ENCODE peak calls at places on chromosomes 16 and 17, in seven cellular contexts. M is fibroblast of pulmonary artery; D is retinal pigment epithelial cell; O is bronchial epithelial cell; G is progenitor cell of endocrine pancreas; X is activated CD8-positive, alpha-beta T cell treated with anti-CD3 and anti-CD28 coated beads for 36 hours; K is GM13976. T is an unnamed sample.

GRCh38 chr16:53094013-53094630 is 39.3 kb downstream of the CHD9 start:
- DNase-seq in M (no peak), D (no peak), O (peak), G (no peak), X (no peak), K (peak), T (peak)

GRCh38 chr17:38724337-38724988 is 5.7 kb upstream of the CISD3 start:
- DNase-seq in M (no peak), D (no peak), O (no peak), G (no peak), X (no peak), K (no peak), T (no peak)

GRCh38 chr16:82638095-82638798 is 11.5 kb downstream of the CDH13 start:
- DNase-seq in M (peak), D (no peak), O (peak), G (no peak), X (no peak), K (no peak), T (no peak)

GRCh38 chr16:84672276-84673202 is 24.2 kb downstream of the KLHL36 start:
- DNase-seq in M (peak), D (no peak), O (peak), G (peak), X (peak), K (peak), T (peak)

GRCh38 chr17:38352245-38353083 is 820 bp downstream of the SOCS7 start:
- DNase-seq in M (peak), D (no peak), O (no peak), G (no peak), X (peak), K (peak), T (no peak)

GRCh38 chr16:56262148-56262878 is 71.0 kb downstream of the GNAO1 start:
- DNase-seq in M (no peak), D (no peak), O (peak), G (no peak), X (peak), K (no peak), T (no peak)

GRCh38 chr17:14672830-14673229 is 371.9 kb downstream of the HS3ST3B1 start:
- DNase-seq in M (peak), D (peak), O (peak), G (no peak), X (no peak), K (no peak), T (no peak)

GRCh38 chr17:44033841-44034408 is 19.2 kb upstream of the TMEM101 start:
- DNase-seq in M (no peak), D (no peak), O (no peak), G (no peak), X (no peak), K (no peak), T (no peak)

GRCh38 chr17:82882715-82883446 is 43.1 kb upstream of the ZNF750 start:
- DNase-seq in M (no peak), D (no peak), O (peak), G (no peak), X (peak), K (no peak), T (no peak)

DNA sequence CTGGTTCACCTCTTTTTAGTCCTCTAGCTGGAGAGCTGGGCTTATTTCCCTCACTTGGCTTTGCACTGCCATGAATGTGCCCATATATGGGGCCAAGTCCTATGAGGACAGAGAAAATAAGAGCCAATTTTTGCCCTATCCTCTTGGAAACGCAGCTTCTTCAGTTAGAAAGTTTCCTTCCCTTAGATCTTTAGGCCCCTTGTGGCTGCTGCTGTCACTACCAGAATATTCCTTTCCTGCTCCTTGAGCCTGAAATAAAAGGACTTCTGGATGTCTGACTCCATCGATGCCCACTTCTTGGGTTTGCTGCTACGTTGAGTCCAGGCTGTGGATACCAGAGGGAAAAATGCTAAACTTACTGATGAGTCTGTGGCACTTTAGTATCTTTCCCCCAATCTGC is 487.1 kb downstream of the GRIN2A start:
- DNase-seq in M (no peak), D (no peak), O (no peak), G (no peak), X (no peak), K (no peak), T (no peak)
- TF ChIP-seq CTCF in M (no peak), D (peak), O (no peak), G (peak), X (no peak), K (no peak), T (no peak)

GRCh38 chr17:48023408-48024148 is 14.0 kb downstream of the COPZ2 start:
- DNase-seq in M (peak), D (no peak), O (peak), G (peak), X (peak), K (no peak), T (no peak)
- TF ChIP-seq CTCF in M (no peak), D (peak), O (peak), G (peak), X (peak), K (no peak), T (no peak)

GRCh38 chr17:61314368-61315078 is 85.1 kb upstream of the TBX2 start:
- DNase-seq in M (peak), D (no peak), O (peak), G (no peak), X (no peak), K (no peak), T (no peak)
- TF ChIP-seq CTCF in M (peak), D (peak), O (no peak), G (no peak), X (no peak), K (no peak), T (no peak)

GRCh38 chr16:16143038-16143763 is 80.1 kb downstream of the ABCC6 start:
- DNase-seq in M (no peak), D (no peak), O (peak), G (no peak), X (peak), K (no peak), T (no peak)
- TF ChIP-seq CTCF in M (peak), D (peak), O (peak), G (peak), X (peak), K (no peak), T (peak)

DNA sequence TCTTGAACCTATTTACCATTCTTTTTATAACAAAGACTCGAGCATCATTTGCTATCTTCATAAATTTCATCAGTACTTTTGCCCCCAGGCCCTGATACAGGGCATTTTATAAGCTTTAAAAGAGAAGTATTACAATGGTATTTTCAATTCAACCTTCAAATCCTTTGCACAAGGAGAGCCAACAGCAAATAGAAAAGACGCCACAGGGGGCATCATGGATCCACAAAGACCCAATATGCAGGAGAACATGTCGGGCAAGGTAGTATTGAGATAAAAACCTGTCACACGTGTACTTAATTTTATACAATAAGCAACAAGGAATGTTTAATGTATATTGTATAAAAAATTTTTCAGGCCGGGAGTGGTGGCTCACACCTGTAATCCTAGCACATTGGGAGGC is 10.2 kb downstream of the MAP3K14 start:
- DNase-seq in M (no peak), D (no peak), O (no peak), G (no peak), X (no peak), K (no peak), T (no peak)
- TF ChIP-seq CTCF in M (peak), D (peak), O (no peak), G (no peak), X (no peak), K (no peak), T (no peak)

DNA sequence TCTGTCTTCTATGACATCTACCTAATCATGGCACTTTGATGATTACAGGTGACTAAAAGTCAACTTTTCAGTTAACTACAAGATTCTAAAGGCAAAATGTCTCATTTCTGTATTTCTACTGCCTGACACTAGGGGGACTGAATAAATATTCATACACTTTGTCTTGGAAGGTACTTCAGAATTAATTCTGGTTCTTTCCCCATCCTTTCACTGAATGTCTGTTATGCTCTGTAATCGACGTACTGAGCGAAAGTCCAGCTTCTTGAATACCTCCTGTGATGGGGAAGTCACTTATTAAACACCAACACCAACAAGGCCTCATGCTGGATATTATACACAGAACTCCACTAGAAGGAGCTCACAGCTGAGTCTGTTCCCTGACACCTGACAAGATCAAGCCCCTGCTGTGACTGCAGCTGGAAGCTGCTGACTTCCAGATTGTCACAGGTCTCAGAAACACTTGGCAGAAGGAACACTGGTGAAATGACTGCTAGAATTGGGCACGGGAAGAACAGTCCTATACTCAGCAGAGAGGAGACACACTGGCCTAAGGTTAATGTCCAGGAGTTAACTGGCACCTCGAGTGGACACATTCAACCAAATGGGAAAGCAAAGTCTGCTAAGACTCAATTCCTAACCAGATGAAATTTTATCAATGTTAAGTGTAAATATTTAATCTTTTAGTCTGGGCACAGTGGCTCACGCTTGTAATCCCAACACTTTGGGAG is 31.9 kb downstream of the CMC2 start:
- DNase-seq in M (peak), D (no peak), O (peak), G (no peak), X (no peak), K (no peak), T (no peak)
- TF ChIP-seq CTCF in M (peak), D (peak), O (peak), G (peak), X (peak), K (no peak), T (peak)

DNA sequence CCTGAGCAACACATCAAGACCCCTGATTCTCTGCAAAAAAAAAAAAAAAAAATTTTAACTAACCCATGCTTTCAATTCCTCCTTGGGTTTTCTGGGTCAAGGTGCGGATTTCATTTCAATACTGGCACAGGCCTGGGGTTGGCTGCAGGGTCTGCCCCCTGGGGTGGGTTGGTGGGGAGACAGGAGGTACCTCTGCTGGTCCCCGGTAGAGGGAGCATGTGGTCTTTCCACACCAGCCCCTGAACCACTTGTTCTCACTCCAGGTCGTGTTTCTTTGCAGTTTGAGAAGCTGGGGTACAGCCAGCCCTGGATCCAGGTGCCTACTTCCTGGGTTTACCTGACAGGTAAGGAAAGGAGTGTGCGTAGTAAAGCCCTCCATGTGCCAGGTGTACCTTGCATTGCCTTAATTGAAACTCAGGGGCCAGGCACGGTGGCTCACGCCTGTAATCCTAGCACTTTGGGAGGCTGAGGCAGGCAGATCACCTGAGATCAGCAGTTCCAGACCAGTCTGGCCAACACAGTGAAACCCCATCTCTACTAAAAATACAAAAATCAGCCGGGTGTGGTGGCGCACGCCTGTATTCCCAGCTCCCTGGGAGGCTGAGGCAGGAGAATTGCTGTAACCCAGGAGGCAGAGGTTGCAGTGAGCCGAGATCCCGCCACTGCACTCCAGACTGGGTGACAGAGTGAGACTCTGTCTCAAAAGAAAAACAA is 21.8 kb downstream of the SDR42E2 start:
- DNase-seq in M (no peak), D (no peak), O (no peak), G (no peak), X (peak), K (peak), T (peak)
- TF ChIP-seq CTCF in M (peak), D (peak), O (peak), G (peak), X (no peak), K (peak), T (peak)

DNA sequence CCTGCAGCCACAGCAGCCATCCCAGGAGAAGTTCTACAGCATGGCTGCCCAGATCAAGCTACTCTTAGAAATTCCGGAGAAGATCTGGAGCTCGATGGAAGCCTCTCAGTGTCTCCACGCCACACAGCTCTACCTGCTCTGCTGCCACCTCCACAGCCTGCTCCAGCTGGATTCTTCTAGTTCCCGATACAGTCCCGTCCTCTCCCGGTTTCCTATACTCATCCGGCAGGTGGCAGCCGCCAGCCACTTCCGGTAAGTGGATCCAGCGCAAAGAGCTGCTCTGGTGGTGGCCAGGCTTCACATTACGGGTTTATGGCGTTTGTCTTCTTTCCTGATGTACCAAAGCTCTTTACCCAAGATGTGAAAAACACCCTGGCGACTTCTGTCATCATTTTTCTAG is 3.6 kb downstream of the COG1 start:
- DNase-seq in M (peak), D (no peak), O (no peak), G (no peak), X (no peak), K (no peak), T (no peak)
- TF ChIP-seq CTCF in M (peak), D (peak), O (peak), G (peak), X (no peak), K (no peak), T (no peak)